ENCODE peak calls at places on chromosomes 1 and 21, in four cellular contexts. C is upper lobe of left lung, T is tibial nerve, F is A549. P is an unnamed sample.

GRCh38 chr1:93616221-93616995 is 65.2 kb downstream of the BCAR3 start:
- DNase-seq in C (peak; percentile 53), T (no peak), F (peak; percentile 40), P (no peak)

GRCh38 chr21:37582613-37583012 is 216.0 kb downstream of the DYRK1A start:
- DNase-seq in C (no peak), F (peak; percentile 62), T (peak; percentile 12), P (peak; percentile 36)

GRCh38 chr1:184806296-184806721 is 51.7 kb upstream of the EDEM3 start:
- DNase-seq in F (no peak), T (no peak), C (peak; percentile 52), P (no peak)

GRCh38 chr1:59025201-59025600 is 241.4 kb upstream of the JUN start:
- DNase-seq in F (no peak), T (no peak), C (no peak), P (no peak)

GRCh38 chr1:171188388-171189266 is 3.5 kb downstream of the FMO2 start:
- DNase-seq in T (peak; percentile 49), F (peak; percentile 65), C (peak; percentile 54), P (peak; percentile 70)

GRCh38 chr1:228445867-228446584 is 29.4 kb upstream of the TRIM17 start:
- DNase-seq in F (peak; percentile 39), C (no peak), T (peak; percentile 31), P (no peak)

GRCh38 chr1:173164686-173165085 is 42.4 kb downstream of the TNFSF4 start:
- DNase-seq in C (no peak), F (no peak), T (no peak), P (no peak)

GRCh38 chr1:113282897-113283285 is 107.4 kb upstream of the MAGI3 start:
- DNase-seq in T (no peak), C (no peak), F (no peak), P (no peak)

GRCh38 chr1:157992813-157993178 is 649 bp upstream of the KIRREL1 start:
- DNase-seq in T (peak; percentile 41), F (peak; percentile 47), C (no peak), P (no peak)

GRCh38 chr1:204335085-204335484 is 24.6 kb downstream of the PLEKHA6 start:
- DNase-seq in C (no peak), T (no peak), F (no peak), P (no peak)

GRCh38 chr1:203055166-203055799 is 29.0 kb downstream of the PPFIA4 start:
- DNase-seq in F (peak; percentile 19), C (no peak), T (no peak), P (no peak)

GRCh38 chr1:8858112-8858668 is 20.3 kb downstream of the ENO1 start:
- DNase-seq in C (no peak), F (no peak), T (peak; percentile 26), P (no peak)

GRCh38 chr1:220113136-220113695 is 19.3 kb downstream of the IARS2 start:
- DNase-seq in C (no peak), T (no peak), F (peak; percentile 49), P (no peak)

GRCh38 chr1:85616736-85617135 is 36.2 kb downstream of the CCN1 start:
- DNase-seq in F (no peak), T (no peak), C (no peak), P (no peak)

GRCh38 chr1:224482619-224483018 is 48.0 kb upstream of the WDR26 start:
- DNase-seq in T (no peak), C (no peak), F (no peak), P (no peak)

GRCh38 chr1:35641233-35641866 is at the start of gene PSMB2:
- DNase-seq in C (peak; percentile 96), F (peak; percentile 96), T (peak; percentile 98), P (peak; percentile 95)

GRCh38 chr21:38679531-38679930 is 126.2 kb upstream of the ETS2 start:
- DNase-seq in T (peak; percentile 11), C (no peak), F (no peak), P (no peak)

GRCh38 chr1:206075786-206076725 is 23.1 kb downstream of the RHEX start:
- DNase-seq in T (no peak), F (no peak), C (no peak), P (no peak)

GRCh38 chr1:240044620-240045019 is 47.1 kb upstream of the FMN2 start:
- DNase-seq in C (no peak), T (no peak), F (no peak), P (no peak)

GRCh38 chr1:207335695-207336363 is 14.4 kb downstream of the CD55 start:
- DNase-seq in T (peak; percentile 50), C (no peak), F (no peak), P (peak; percentile 55)

GRCh38 chr1:54397090-54397591 is 9.1 kb downstream of the SSBP3 start:
- DNase-seq in F (no peak), C (no peak), T (no peak), P (peak; percentile 74)

GRCh38 chr1:28199328-28200233 is 23.1 kb upstream of the PTAFR start:
- DNase-seq in C (peak; percentile 31), T (no peak), F (no peak), P (no peak)

GRCh38 chr1:77744576-77744975 is 15.1 kb downstream of the USP33 start:
- DNase-seq in T (no peak), C (no peak), F (no peak), P (no peak)

GRCh38 chr1:178723541-178723940 is 1.5 kb upstream of the RALGPS2 start:
- DNase-seq in C (no peak), T (no peak), F (no peak), P (no peak)

GRCh38 chr1:86913399-86913895 is 479 bp downstream of the SELENOF start:
- DNase-seq in F (peak; percentile 2), C (peak; percentile 52), T (peak; percentile 7), P (no peak)

GRCh38 chr1:111227875-111228747 is 598 bp downstream of the CHI3L2 start:
- DNase-seq in F (peak; percentile 47), T (peak; percentile 58), C (no peak), P (peak; percentile 24)

GRCh38 chr1:24720152-24720551 is 25.1 kb upstream of the CLIC4 start:
- DNase-seq in F (no peak), T (peak; percentile 61), C (peak; percentile 80), P (peak; percentile 71)

GRCh38 chr21:38500073-38500472 is 1.8 kb upstream of the ERG start:
- DNase-seq in F (no peak), T (no peak), C (no peak), P (no peak)

GRCh38 chr1:198657550-198658064 is 18.8 kb downstream of the PTPRC start:
- DNase-seq in C (no peak), T (peak; percentile 25), F (peak; percentile 61), P (no peak)
- H3K4me1 ChIP-seq in C (peaks cover 10% of the 10 kb centered on the region), T (peaks cover 5% of the 10 kb centered on the region), F (no peaks in the 10 kb centered on the region), P (no peaks in the 10 kb centered on the region)

GRCh38 chr21:34613679-34614442 is 1.1 kb downstream of the RCAN1 start:
- DNase-seq in F (no peak), T (no peak), C (no peak), P (peak; percentile 18)

GRCh38 chr21:34615487-34615814 is 538 bp upstream of the RCAN1 start:
- DNase-seq in F (no peak), T (no peak), C (no peak), P (no peak)

GRCh38 chr21:34614693-34615486 is at the start of gene RCAN1:
- DNase-seq in C (peak; percentile 91), T (peak; percentile 88), F (peak; percentile 87), P (peak; percentile 93)

GRCh38 chr21:34612557-34612956 is 2.4 kb downstream of the RCAN1 start:
- DNase-seq in F (no peak), C (no peak), T (no peak), P (no peak)

DNA sequence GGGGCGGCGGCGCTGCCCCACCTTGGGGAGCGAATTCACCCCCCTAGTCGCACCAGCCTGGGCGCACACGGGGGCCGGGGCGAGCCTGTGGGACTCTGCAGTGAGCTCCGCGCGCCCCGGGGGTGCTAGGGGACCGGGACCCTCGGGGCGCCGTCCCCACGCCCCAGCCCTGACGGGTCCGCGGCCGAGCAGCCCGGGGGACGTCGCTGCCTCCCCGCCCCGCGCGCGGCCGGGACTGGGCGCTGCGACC is 545 bp downstream of the RCAN1 start:
- DNase-seq in C (no peak), F (no peak), T (no peak), P (no peak)
- TF ChIP-seq POLR2A in C (no peak), F (no peak), T (no peak), P (no peak)

GRCh38 chr1:31936278-31936965 is 1.7 kb downstream of the PTP4A2 start:
- DNase-seq in T (no peak), F (no peak), C (no peak), P (no peak)
- H3K4me1 ChIP-seq in T (peaks cover 76% of the 10 kb centered on the region), F (peaks cover 71% of the 10 kb centered on the region), C (peaks cover 68% of the 10 kb centered on the region), P (peaks cover 73% of the 10 kb centered on the region)

GRCh38 chr21:36263797-36264196 is 56.2 kb upstream of the MORC3 start:
- DNase-seq in F (no peak), C (no peak), T (no peak), P (no peak)

GRCh38 chr21:36260802-36261201 is 59.2 kb upstream of the MORC3 start:
- DNase-seq in F (no peak), C (no peak), T (no peak), P (no peak)

GRCh38 chr21:36261459-36261858 is 58.5 kb upstream of the MORC3 start:
- DNase-seq in F (no peak), T (no peak), C (no peak), P (no peak)

GRCh38 chr21:36257657-36258056 is 62.3 kb upstream of the MORC3 start:
- DNase-seq in F (no peak), T (no peak), C (no peak), P (no peak)

DNA sequence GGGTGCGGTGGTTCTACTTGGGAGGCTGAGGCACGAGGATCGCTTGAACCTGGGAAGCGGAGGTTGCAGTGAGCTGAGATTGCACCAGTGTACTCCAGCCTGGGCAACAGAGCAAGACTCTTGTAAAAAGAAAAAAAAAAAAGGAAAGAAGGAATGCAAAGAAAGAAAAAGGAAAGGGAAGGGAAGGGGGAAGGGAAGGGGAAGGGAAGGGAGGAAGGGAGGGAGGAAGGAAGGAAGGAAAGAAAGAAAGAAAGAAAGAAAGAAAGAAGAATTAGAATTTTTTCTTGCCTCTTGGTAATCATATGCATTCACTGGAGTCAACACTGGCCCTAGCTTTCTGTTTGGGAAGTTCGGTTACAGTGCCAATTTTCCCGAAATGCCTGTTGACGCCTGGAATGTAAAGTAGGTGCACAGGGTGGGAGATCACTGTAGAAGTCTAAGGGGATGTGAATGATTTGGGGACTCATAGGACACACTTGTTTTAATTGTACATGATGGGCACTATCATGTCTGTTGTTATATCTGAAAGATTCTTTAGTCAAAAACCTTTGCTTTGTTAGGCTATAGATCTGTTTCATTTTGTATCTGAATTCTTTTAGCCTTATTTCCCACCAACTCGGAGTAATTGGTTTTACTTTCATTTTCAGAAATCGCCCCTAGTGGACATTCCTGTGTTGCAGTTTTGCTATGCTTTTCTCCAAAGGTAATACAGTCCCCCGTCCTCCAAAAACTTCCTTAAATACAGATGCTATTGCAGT is 59.8 kb upstream of the MORC3 start:
- DNase-seq in C (no peak), T (peak; percentile 78), F (peak; percentile 40), P (peak; percentile 33)
- TF ChIP-seq POLR2A in C (no peak), T (no peak), F (no peak), P (no peak)

GRCh38 chr1:38131024-38131585 is 84.5 kb upstream of the POU3F1 start:
- DNase-seq in C (no peak), T (no peak), F (no peak), P (no peak)

GRCh38 chr1:38129971-38130370 is 83.4 kb upstream of the POU3F1 start:
- DNase-seq in C (no peak), T (no peak), F (no peak), P (no peak)

GRCh38 chr1:38128511-38128910 is 81.9 kb upstream of the POU3F1 start:
- DNase-seq in T (no peak), F (no peak), C (no peak), P (no peak)

GRCh38 chr1:38128926-38129453 is 82.4 kb upstream of the POU3F1 start:
- DNase-seq in C (no peak), F (no peak), T (no peak), P (no peak)

GRCh38 chr1:38129473-38129872 is 82.9 kb upstream of the POU3F1 start:
- DNase-seq in T (no peak), C (no peak), F (no peak), P (no peak)
- H3K4me1 ChIP-seq in T (peaks cover 39% of the 10 kb centered on the region), C (no peaks in the 10 kb centered on the region), F (no peaks in the 10 kb centered on the region), P (no peaks in the 10 kb centered on the region)